ENCODE peak calls at places on chromosomes 13 and 19, in five cellular contexts. Q is HepG2, D is SK-N-SH, A is GM12878, S is K562. N is an unnamed sample.

GRCh38 chr13:97359181-97360057 is 74.5 kb upstream of the RAP2A start:
- DNase-seq in Q (peak; percentile 73), D (peak; percentile 66), A (no peak), S (peak; percentile 33), N (peak; percentile 53)

GRCh38 chr13:98050041-98050466 is 92.8 kb upstream of the FARP1 start:
- DNase-seq in Q (peak; percentile 78), D (peak; percentile 38), A (no peak), S (no peak), N (no peak)

GRCh38 chr19:6577410-6578125 is 13.4 kb downstream of the CD70 start:
- DNase-seq in Q (no peak), D (no peak), A (peak; percentile 96), S (peak; percentile 44), N (no peak)

GRCh38 chr13:97914537-97914936 is 38.9 kb upstream of the IPO5 start:
- DNase-seq in Q (no peak), D (no peak), A (no peak), S (no peak), N (no peak)

GRCh38 chr13:59205501-59205900 is 958.2 kb downstream of the DIAPH3 start:
- DNase-seq in Q (no peak), D (no peak), A (no peak), S (no peak), N (no peak)

GRCh38 chr19:3606690-3607289 is at the start of gene TBXA2R:
- DNase-seq in Q (no peak), D (peak; percentile 96), A (no peak), S (peak; percentile 93), N (peak; percentile 79)

GRCh38 chr13:24741791-24742190 is 22.2 kb upstream of the RNF17 start:
- DNase-seq in Q (no peak), D (no peak), A (no peak), S (no peak), N (no peak)

GRCh38 chr19:38849746-38850230 is at the start of gene HNRNPL:
- DNase-seq in Q (no peak), D (peak; percentile 96), A (no peak), S (peak; percentile 90), N (peak; percentile 90)

GRCh38 chr13:62337109-62337880 is 921.6 kb upstream of the PCDH20 start:
- DNase-seq in Q (no peak), D (peak; percentile 72), A (no peak), S (no peak), N (no peak)

GRCh38 chr19:6663236-6664187 is 6.4 kb downstream of the TNFSF14 start:
- DNase-seq in Q (no peak), D (no peak), A (no peak), S (no peak), N (no peak)

GRCh38 chr13:105334211-105334610 is 1201.3 kb downstream of the EFNB2 start:
- DNase-seq in Q (no peak), D (no peak), A (no peak), S (no peak), N (no peak)

GRCh38 chr19:6273701-6274601 is 5.8 kb downstream of the MLLT1 start:
- DNase-seq in Q (peak; percentile 89), D (peak; percentile 74), A (no peak), S (peak; percentile 48), N (peak; percentile 24)

GRCh38 chr19:16566161-16566560 is 6.1 kb downstream of the SLC35E1 start:
- DNase-seq in Q (no peak), D (no peak), A (no peak), S (no peak), N (no peak)

GRCh38 chr19:21638776-21639175 is 128.6 kb downstream of the ZNF100 start:
- DNase-seq in Q (no peak), D (no peak), A (no peak), S (no peak), N (no peak)

GRCh38 chr13:42807866-42808265 is 26.5 kb downstream of the FAM216B start:
- DNase-seq in Q (peak; percentile 1), D (no peak), A (no peak), S (no peak), N (no peak)

GRCh38 chr19:29499261-29499920 is 26.4 kb upstream of the VSTM2B start:
- DNase-seq in Q (no peak), D (no peak), A (no peak), S (no peak), N (no peak)

GRCh38 chr19:6744381-6745288 is 5.2 kb downstream of the TRIP10 start:
- DNase-seq in Q (no peak), D (no peak), A (no peak), S (no peak), N (peak; percentile 50)

GRCh38 chr13:81874681-81875661 is 1534.0 kb upstream of the SPRY2 start:
- DNase-seq in Q (peak; percentile 10), D (no peak), A (no peak), S (no peak), N (no peak)

GRCh38 chr19:54521022-54521859 is 18.6 kb downstream of the LAIR2 start:
- DNase-seq in Q (no peak), D (no peak), A (peak; percentile 65), S (no peak), N (no peak)

GRCh38 chr13:34671136-34671535 is 270.9 kb upstream of the NBEA start:
- DNase-seq in Q (no peak), D (no peak), A (no peak), S (no peak), N (no peak)

GRCh38 chr19:44722131-44723121 is 23.5 kb downstream of the CEACAM16 start:
- DNase-seq in Q (no peak), D (no peak), A (peak; percentile 48), S (no peak), N (no peak)

GRCh38 chr13:21674271-21675009 is 3.6 kb downstream of the FGF9 start:
- DNase-seq in Q (no peak), D (peak; percentile 42), A (no peak), S (peak; percentile 29), N (peak; percentile 22)

GRCh38 chr19:55613396-55613795 is 7.9 kb downstream of the ZNF865 start:
- DNase-seq in Q (no peak), D (peak; percentile 23), A (no peak), S (no peak), N (no peak)

GRCh38 chr13:45297456-45298205 is 43.4 kb downstream of the TPT1 start:
- DNase-seq in Q (no peak), D (no peak), A (no peak), S (no peak), N (no peak)

GRCh38 chr13:98466634-98467236 is 110.2 kb downstream of the STK24 start:
- DNase-seq in Q (peak; percentile 43), D (peak; percentile 68), A (no peak), S (peak; percentile 63), N (peak; percentile 65)

GRCh38 chr13:30113983-30114491 is 193.3 kb downstream of the KATNAL1 start:
- DNase-seq in Q (peak; percentile 12), D (no peak), A (no peak), S (peak; percentile 13), N (no peak)

GRCh38 chr19:27775395-27775794 is 1437.6 kb downstream of the UQCRFS1 start:
- DNase-seq in Q (no peak), D (no peak), A (no peak), S (peak; percentile 56), N (no peak)

GRCh38 chr13:33279898-33280549 is 5.5 kb downstream of the STARD13 start:
- DNase-seq in Q (peak; percentile 47), D (no peak), A (no peak), S (no peak), N (no peak)

GRCh38 chr13:33787051-33787591 is 30.8 kb upstream of the RFC3 start:
- DNase-seq in Q (no peak), D (peak; percentile 25), A (peak; percentile 33), S (no peak), N (no peak)

GRCh38 chr19:28521614-28522544 is 691.1 kb downstream of the UQCRFS1 start:
- DNase-seq in Q (no peak), D (no peak), A (no peak), S (no peak), N (no peak)

GRCh38 chr19:32223106-32223505 is 122.3 kb upstream of the ZNF507 start:
- DNase-seq in Q (no peak), D (no peak), A (no peak), S (no peak), N (no peak)

GRCh38 chr19:32223595-32224370 is 121.6 kb upstream of the ZNF507 start:
- DNase-seq in Q (no peak), D (peak; percentile 30), A (no peak), S (no peak), N (no peak)

GRCh38 chr19:32222594-32222993 is 122.8 kb upstream of the ZNF507 start:
- DNase-seq in Q (no peak), D (no peak), A (no peak), S (no peak), N (no peak)

GRCh38 chr19:32227561-32228165 is 117.7 kb upstream of the ZNF507 start:
- DNase-seq in Q (no peak), D (no peak), A (no peak), S (no peak), N (no peak)

DNA sequence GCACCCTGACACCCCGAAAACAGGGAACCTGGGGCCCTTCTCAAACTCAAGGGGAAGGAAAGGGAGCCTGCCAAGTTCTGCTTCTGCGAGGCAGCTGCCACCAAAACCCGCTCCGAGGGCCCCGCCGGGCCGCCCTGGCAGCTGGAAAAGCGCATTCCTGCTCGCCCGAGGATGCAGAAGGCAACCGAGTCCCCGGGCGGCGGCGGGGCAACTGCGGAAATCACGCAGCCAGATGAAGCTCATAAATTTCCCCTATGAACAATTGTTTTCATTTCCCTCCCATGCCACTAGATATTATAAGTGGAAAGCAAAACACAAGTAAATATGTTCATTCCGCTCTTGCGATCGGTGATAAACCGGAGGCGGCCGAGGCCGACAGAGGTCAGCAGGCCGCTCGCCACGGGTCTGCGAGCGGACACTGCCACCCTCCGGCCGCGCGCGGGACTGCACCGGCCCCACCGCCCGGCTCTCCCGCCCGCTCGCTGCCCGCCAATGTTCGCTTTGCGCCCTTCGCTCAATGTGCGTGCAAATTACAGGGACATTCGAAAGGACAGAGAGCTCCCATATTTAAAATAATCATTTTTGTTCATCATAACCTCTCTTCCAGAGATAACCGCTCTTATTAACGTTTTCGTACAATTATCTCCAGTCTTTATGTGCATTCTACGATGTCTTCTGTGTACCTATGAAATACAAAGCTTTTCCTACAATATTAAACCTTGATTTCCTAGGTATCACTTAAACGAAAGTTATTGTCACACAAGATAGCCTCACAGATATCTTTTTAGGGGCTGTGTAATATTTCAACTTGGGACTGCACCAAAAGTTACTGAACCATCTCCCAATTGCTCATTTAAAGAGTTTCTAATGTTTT is 120.8 kb upstream of the ZNF507 start:
- DNase-seq in Q (peak; percentile 21), D (peak; percentile 94), A (no peak), S (peak; percentile 88), N (peak; percentile 84)
- TF ChIP-seq FOXM1 in Q (no peak), D (no peak), A (no peak), S (no peak), N (no peak)

GRCh38 chr19:12802267-12803106 is 618 bp downstream of the THSD8 start:
- DNase-seq in Q (no peak), D (no peak), A (no peak), S (no peak), N (no peak)
- TF ChIP-seq FOXM1 in Q (no peak), D (no peak), A (no peak), S (no peak), N (no peak)

GRCh38 chr13:23455401-23456185 is 22.1 kb upstream of the SACS start:
- DNase-seq in Q (no peak), D (no peak), A (no peak), S (no peak), N (no peak)
- TF ChIP-seq FOXM1 in Q (no peak), D (no peak), A (no peak), S (no peak), N (no peak)

GRCh38 chr19:9857920-9858746 is 23.0 kb downstream of the PIN1 start:
- DNase-seq in Q (no peak), D (no peak), A (no peak), S (no peak), N (no peak)
- TF ChIP-seq FOXM1 in Q (no peak), D (no peak), A (no peak), S (no peak), N (no peak)